ENCODE peak calls at places on chromosomes 11 and 22, in eight cellular contexts. One of them, this sample, is unnamed.

GRCh38 chr22:30305519-30305905 is 16.2 kb upstream of the CASTOR1 start:
- DNase-seq in PC-3: no peak
- DNase-seq in astrocyte of the spinal cord: no peak
- DNase-seq in Peyer's patch: peak; percentile 85
- DNase-seq in NCI-H82: no peak
- DNase-seq in SW 1271: no peak
- DNase-seq in kidney tubule cell: no peak
- DNase-seq in tibial artery: peak; percentile 85
- DNase-seq in this sample: no peak

GRCh38 chr22:43106302-43106701 is 4.2 kb upstream of the BIK start:
- DNase-seq in astrocyte of the spinal cord: no peak
- DNase-seq in kidney tubule cell: no peak
- DNase-seq in SW 1271: no peak
- DNase-seq in Peyer's patch: no peak
- DNase-seq in NCI-H82: no peak
- DNase-seq in tibial artery: no peak
- DNase-seq in PC-3: no peak
- DNase-seq in this sample: no peak

GRCh38 chr11:113997473-113997872 is 22.6 kb downstream of the HTR3A start:
- DNase-seq in PC-3: no peak
- DNase-seq in SW 1271: no peak
- DNase-seq in NCI-H82: no peak
- DNase-seq in Peyer's patch: no peak
- DNase-seq in kidney tubule cell: no peak
- DNase-seq in astrocyte of the spinal cord: no peak
- DNase-seq in tibial artery: no peak
- DNase-seq in this sample: no peak

GRCh38 chr11:133339495-133340140 is 192.7 kb downstream of the OPCML start:
- DNase-seq in NCI-H82: no peak
- DNase-seq in PC-3: no peak
- DNase-seq in astrocyte of the spinal cord: peak; percentile 1
- DNase-seq in Peyer's patch: no peak
- DNase-seq in kidney tubule cell: no peak
- DNase-seq in SW 1271: no peak
- DNase-seq in tibial artery: no peak
- DNase-seq in this sample: no peak

GRCh38 chr22:24994070-24994763 is 41.7 kb downstream of the KIAA1671 start:
- DNase-seq in NCI-H82: peak; percentile 33
- DNase-seq in SW 1271: peak; percentile 64
- DNase-seq in kidney tubule cell: peak; percentile 83
- DNase-seq in Peyer's patch: no peak
- DNase-seq in astrocyte of the spinal cord: peak; percentile 46
- DNase-seq in PC-3: peak; percentile 70
- DNase-seq in tibial artery: no peak
- DNase-seq in this sample: peak; percentile 73

GRCh38 chr11:76579047-76579751 is 91.3 kb downstream of the LRRC32 start:
- DNase-seq in SW 1271: no peak
- DNase-seq in NCI-H82: peak; percentile 6
- DNase-seq in kidney tubule cell: no peak
- DNase-seq in Peyer's patch: no peak
- DNase-seq in astrocyte of the spinal cord: peak; percentile 51
- DNase-seq in PC-3: no peak
- DNase-seq in tibial artery: peak; percentile 63
- DNase-seq in this sample: no peak

GRCh38 chr11:17547051-17547577 is at the start of gene OTOG:
- DNase-seq in kidney tubule cell: peak; percentile 34
- DNase-seq in astrocyte of the spinal cord: no peak
- DNase-seq in PC-3: peak; percentile 10
- DNase-seq in SW 1271: no peak
- DNase-seq in Peyer's patch: no peak
- DNase-seq in NCI-H82: peak; percentile 48
- DNase-seq in tibial artery: no peak
- DNase-seq in this sample: no peak

GRCh38 chr22:20141186-20142077 is 9.4 kb downstream of the CCDC188 start:
- DNase-seq in kidney tubule cell: peak; percentile 90
- DNase-seq in tibial artery: no peak
- DNase-seq in Peyer's patch: no peak
- DNase-seq in SW 1271: peak; percentile 23
- DNase-seq in NCI-H82: no peak
- DNase-seq in PC-3: no peak
- DNase-seq in astrocyte of the spinal cord: peak; percentile 58
- DNase-seq in this sample: no peak

GRCh38 chr22:48357196-48357595 is 1470.5 kb downstream of the BRD1 start:
- DNase-seq in Peyer's patch: no peak
- DNase-seq in NCI-H82: no peak
- DNase-seq in kidney tubule cell: no peak
- DNase-seq in astrocyte of the spinal cord: no peak
- DNase-seq in SW 1271: no peak
- DNase-seq in tibial artery: no peak
- DNase-seq in PC-3: no peak
- DNase-seq in this sample: no peak

GRCh38 chr11:77590194-77590591 is 440 bp downstream of the AQP11 start:
- DNase-seq in astrocyte of the spinal cord: peak; percentile 35
- DNase-seq in NCI-H82: peak; percentile 52
- DNase-seq in tibial artery: peak; percentile 25
- DNase-seq in Peyer's patch: no peak
- DNase-seq in SW 1271: no peak
- DNase-seq in PC-3: peak; percentile 73
- DNase-seq in kidney tubule cell: peak; percentile 70
- DNase-seq in this sample: no peak

GRCh38 chr11:12201016-12201985 is 90.9 kb downstream of the MICAL2 start:
- DNase-seq in tibial artery: peak; percentile 65
- DNase-seq in SW 1271: no peak
- DNase-seq in PC-3: no peak
- DNase-seq in astrocyte of the spinal cord: peak; percentile 94
- DNase-seq in kidney tubule cell: peak; percentile 46
- DNase-seq in NCI-H82: no peak
- DNase-seq in Peyer's patch: no peak
- DNase-seq in this sample: no peak

GRCh38 chr11:57597461-57597892 is at the start of gene SERPING1:
- DNase-seq in kidney tubule cell: no peak
- DNase-seq in NCI-H82: no peak
- DNase-seq in astrocyte of the spinal cord: no peak
- DNase-seq in tibial artery: peak; percentile 91
- DNase-seq in PC-3: no peak
- DNase-seq in SW 1271: no peak
- DNase-seq in Peyer's patch: peak; percentile 22
- DNase-seq in this sample: no peak

GRCh38 chr11:123587044-123587443 is 67.4 kb downstream of the SCN3B start:
- DNase-seq in NCI-H82: no peak
- DNase-seq in kidney tubule cell: peak; percentile 36
- DNase-seq in tibial artery: no peak
- DNase-seq in PC-3: peak; percentile 28
- DNase-seq in SW 1271: no peak
- DNase-seq in Peyer's patch: no peak
- DNase-seq in astrocyte of the spinal cord: no peak
- DNase-seq in this sample: no peak

GRCh38 chr22:27238935-27239510 is 562.5 kb downstream of the MN1 start:
- DNase-seq in Peyer's patch: no peak
- DNase-seq in tibial artery: peak; percentile 69
- DNase-seq in SW 1271: peak; percentile 57
- DNase-seq in astrocyte of the spinal cord: peak; percentile 97
- DNase-seq in NCI-H82: no peak
- DNase-seq in kidney tubule cell: peak; percentile 99
- DNase-seq in PC-3: peak; percentile 7
- DNase-seq in this sample: no peak

GRCh38 chr11:44467413-44467812 is 98.0 kb upstream of the CD82 start:
- DNase-seq in NCI-H82: no peak
- DNase-seq in Peyer's patch: no peak
- DNase-seq in tibial artery: no peak
- DNase-seq in PC-3: no peak
- DNase-seq in astrocyte of the spinal cord: no peak
- DNase-seq in SW 1271: no peak
- DNase-seq in kidney tubule cell: no peak
- DNase-seq in this sample: no peak

GRCh38 chr11:134126197-134126822 is 57.4 kb downstream of the JAM3 start:
- DNase-seq in NCI-H82: no peak
- DNase-seq in tibial artery: peak; percentile 40
- DNase-seq in astrocyte of the spinal cord: peak; percentile 76
- DNase-seq in Peyer's patch: no peak
- DNase-seq in SW 1271: no peak
- DNase-seq in PC-3: peak; percentile 20
- DNase-seq in kidney tubule cell: peak; percentile 69
- DNase-seq in this sample: no peak